ENCODE peak calls at places on chromosomes 4 and X, in nine cellular contexts. C is HFF-Myc, K is transverse colon, Z is kidney epithelial cell, O is AG10803, L is AG09309, H is uterus, X is foreskin fibroblast, D is GM23338. V is an unnamed sample.

GRCh38 chr4:62454535-62454934 is 1254.4 kb downstream of the ADGRL3 start:
- DNase-seq in O (no peak), Z (no peak), C (no peak), X (no peak), D (no peak), H (no peak), K (no peak), L (no peak), V (no peak)

GRCh38 chr4:123415977-123416376 is 19.4 kb downstream of the SPRY1 start:
- DNase-seq in D (no peak), H (no peak), O (peak), C (no peak), X (peak), L (peak), K (no peak), Z (no peak), V (no peak)

GRCh38 chr4:80007745-80008149 is 65.3 kb downstream of the ANTXR2 start:
- DNase-seq in L (no peak), O (no peak), K (no peak), H (no peak), Z (no peak), D (no peak), X (no peak), C (no peak), V (no peak)

GRCh38 chr4:1187182-1187581 is 14.8 kb upstream of the SPON2 start:
- DNase-seq in D (no peak), X (no peak), O (no peak), K (peak), Z (no peak), L (no peak), H (peak), C (no peak), V (no peak)

GRCh38 chrX:150547511-150548115 is 20.8 kb upstream of the MTM1 start:
- DNase-seq in C (no peak), L (no peak), O (peak), D (peak), H (peak), X (peak), Z (no peak), K (peak), V (peak)

GRCh38 chr4:52864816-52865215 is 2.7 kb downstream of the RASL11B start:
- DNase-seq in K (no peak), C (no peak), D (no peak), X (no peak), Z (no peak), H (no peak), L (peak), O (peak), V (no peak)

GRCh38 chrX:48854898-48855297 is 19.5 kb upstream of the PCSK1N start:
- DNase-seq in L (no peak), H (no peak), O (peak), Z (no peak), K (no peak), D (peak), C (no peak), X (no peak), V (no peak)

GRCh38 chr4:82555279-82555678 is 6.5 kb downstream of the TMEM150C start:
- DNase-seq in D (peak), C (no peak), Z (no peak), O (no peak), X (no peak), L (no peak), K (no peak), H (no peak), V (no peak)

GRCh38 chr4:2350982-2351381 is 67.5 kb downstream of the ZFYVE28 start:
- DNase-seq in L (no peak), X (no peak), O (no peak), Z (no peak), K (peak), H (no peak), C (no peak), D (no peak), V (no peak)

GRCh38 chrX:2640436-2641150 is 50.5 kb upstream of the CD99 start:
- DNase-seq in O (no peak), C (no peak), K (no peak), H (no peak), Z (no peak), D (no peak), X (no peak), L (no peak), V (no peak)

GRCh38 chr4:15132739-15133138 is 130.5 kb downstream of the CPEB2 start:
- DNase-seq in O (peak), D (no peak), C (peak), H (no peak), K (no peak), X (peak), Z (no peak), L (no peak), V (no peak)

GRCh38 chr4:74738756-74739155 is 55.6 kb downstream of the BTC start:
- DNase-seq in C (peak), L (no peak), H (no peak), O (no peak), D (no peak), K (no peak), Z (no peak), X (peak), V (no peak)

GRCh38 chrX:107718156-107718621 is 57.4 kb downstream of the TSC22D3 start:
- DNase-seq in O (peak), Z (no peak), X (no peak), D (peak), C (peak), H (peak), K (peak), L (peak), V (peak)

GRCh38 chr4:40204507-40205258 is 7.9 kb downstream of the RHOH start:
- DNase-seq in L (no peak), H (no peak), Z (no peak), D (no peak), C (no peak), X (no peak), K (no peak), O (no peak), V (no peak)

GRCh38 chr4:99405433-99406115 is 29.6 kb downstream of the ADH7 start:
- DNase-seq in X (peak), H (peak), L (no peak), C (no peak), Z (peak), K (peak), D (peak), O (peak), V (peak)

GRCh38 chrX:10108288-10108687 is 48.5 kb upstream of the CLCN4 start:
- DNase-seq in Z (no peak), C (no peak), O (no peak), K (no peak), X (no peak), D (no peak), L (no peak), H (no peak), V (no peak)

GRCh38 chr4:35358001-35358584 is 886.2 kb downstream of the ARAP2 start:
- DNase-seq in Z (no peak), X (no peak), O (no peak), D (peak), H (no peak), L (no peak), K (no peak), C (no peak), V (no peak)

DNA sequence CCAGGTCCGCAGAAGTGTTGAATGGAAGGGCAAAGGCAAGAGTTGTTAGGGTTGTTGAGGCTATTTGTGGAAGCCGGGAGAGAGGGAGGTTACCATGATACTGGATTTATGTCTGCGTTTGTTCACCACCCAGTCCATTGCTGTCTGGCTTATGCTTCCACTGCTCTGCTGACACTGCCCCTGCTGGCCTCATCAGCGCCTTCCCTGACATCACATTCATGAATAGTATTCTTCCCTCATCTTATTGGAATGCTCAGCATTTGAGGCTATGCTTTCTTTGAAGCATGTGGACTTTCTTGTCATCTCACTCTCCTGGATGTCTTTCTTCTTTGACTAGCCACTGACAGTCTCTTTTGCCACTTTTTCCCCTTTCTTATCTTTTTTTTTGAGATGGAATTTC is 10.3 kb downstream of the GNL3L start:
- DNase-seq in O (peak), K (no peak), C (no peak), X (peak), D (peak), L (no peak), H (no peak), Z (no peak), V (no peak)
- TF ChIP-seq CTCF in O (peak), K (no peak), C (no peak), X (no peak), D (no peak), L (no peak), H (no peak), Z (no peak), V (no peak)

DNA sequence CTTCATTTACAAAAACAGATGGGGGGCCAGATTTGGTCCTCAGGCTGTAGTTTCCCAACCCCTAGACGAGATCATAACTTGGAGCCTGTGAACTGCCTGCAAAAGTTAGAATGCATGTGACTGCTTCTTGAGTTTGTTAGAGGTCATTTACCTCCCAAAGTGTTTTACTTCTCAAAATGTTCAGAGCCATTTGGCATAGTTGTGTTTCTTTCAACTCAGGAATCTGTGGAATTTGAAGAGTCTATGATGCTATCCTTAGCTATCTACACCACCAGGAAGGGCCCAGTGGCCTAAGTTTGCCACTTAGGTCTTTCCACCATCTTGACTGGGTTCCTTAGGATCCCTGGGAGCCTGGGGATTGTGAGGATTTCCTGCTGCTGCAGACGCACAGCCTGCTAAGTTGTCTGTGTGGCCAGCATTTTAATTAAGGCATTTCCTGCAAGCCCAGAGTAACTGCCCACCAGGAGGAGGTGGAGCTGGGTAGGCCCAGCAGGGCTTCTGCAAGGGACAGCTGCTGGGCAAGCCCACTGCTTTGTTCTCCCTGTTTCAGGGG is 53.1 kb downstream of the CCNI start:
- DNase-seq in K (no peak), H (no peak), C (no peak), O (peak), X (peak), Z (no peak), L (no peak), D (peak), V (no peak)
- TF ChIP-seq CTCF in K (no peak), H (no peak), C (no peak), O (no peak), X (no peak), Z (no peak), L (no peak), D (no peak), V (no peak)

DNA sequence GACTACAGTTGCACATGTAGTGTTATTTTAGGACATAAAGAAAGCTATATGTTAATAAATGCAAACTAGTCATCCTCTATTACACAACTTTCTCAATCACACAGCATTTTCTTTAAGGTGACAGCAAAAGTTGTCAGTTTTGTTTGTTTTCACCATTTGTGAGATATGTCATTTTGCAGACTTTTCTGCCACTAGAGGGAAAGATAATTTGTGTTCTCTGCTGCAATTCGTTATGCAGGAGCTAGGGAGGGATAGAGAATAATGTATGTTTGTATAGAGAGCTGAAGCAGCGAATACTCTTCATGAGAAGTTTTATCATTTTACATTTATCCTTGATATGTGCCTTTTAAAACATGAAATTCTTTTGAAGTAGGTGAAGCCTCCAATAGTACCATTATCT is 670.6 kb upstream of the ATOH1 start:
- DNase-seq in Z (no peak), X (no peak), L (no peak), C (no peak), O (no peak), H (no peak), K (no peak), D (peak), V (no peak)
- TF ChIP-seq CTCF in Z (peak), X (no peak), L (no peak), C (no peak), O (no peak), H (no peak), K (no peak), D (peak), V (peak)

DNA sequence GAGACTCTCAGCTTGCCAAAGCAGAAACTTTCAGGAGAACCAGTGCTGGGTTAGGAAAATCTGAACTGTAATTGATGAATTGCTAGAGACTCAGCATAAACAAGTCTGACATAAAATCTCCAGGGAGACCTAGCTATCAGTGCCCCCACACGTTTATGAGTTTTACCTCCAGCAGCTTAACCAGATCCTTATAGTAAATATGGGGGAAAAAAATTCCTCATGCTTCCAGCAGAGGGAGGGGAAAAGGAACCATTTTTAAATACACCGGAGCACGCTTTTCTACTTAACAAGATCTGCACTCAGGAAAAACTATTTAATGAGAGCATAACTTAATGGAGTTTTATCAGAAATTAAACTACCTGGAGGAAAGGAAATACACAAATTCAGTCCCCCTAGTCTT is 1040.7 kb upstream of the INTU start:
- DNase-seq in H (no peak), O (no peak), L (no peak), C (no peak), Z (no peak), K (no peak), D (peak), X (no peak), V (no peak)
- TF ChIP-seq CTCF in H (no peak), O (peak), L (peak), C (peak), Z (peak), K (no peak), D (peak), X (peak), V (peak)

GRCh38 chr4:157824006-157824405 is 348.8 kb downstream of the GASK1B start:
- DNase-seq in X (no peak), C (no peak), O (no peak), H (no peak), D (no peak), Z (no peak), K (no peak), L (no peak), V (no peak)

GRCh38 chr4:157821814-157822213 is 351.0 kb downstream of the GASK1B start:
- DNase-seq in H (no peak), X (no peak), L (no peak), K (no peak), D (no peak), O (no peak), Z (no peak), C (no peak), V (no peak)

GRCh38 chr4:157818946-157819692 is 353.7 kb downstream of the GASK1B start:
- DNase-seq in D (no peak), H (no peak), X (no peak), Z (no peak), O (no peak), L (no peak), C (no peak), K (no peak), V (no peak)

GRCh38 chr4:157819693-157820464 is 352.9 kb downstream of the GASK1B start:
- DNase-seq in C (no peak), O (no peak), L (no peak), Z (no peak), X (no peak), K (no peak), H (no peak), D (no peak), V (no peak)
- TF ChIP-seq CTCF in C (no peak), O (no peak), L (no peak), Z (no peak), X (no peak), K (no peak), H (no peak), D (no peak), V (no peak)

DNA sequence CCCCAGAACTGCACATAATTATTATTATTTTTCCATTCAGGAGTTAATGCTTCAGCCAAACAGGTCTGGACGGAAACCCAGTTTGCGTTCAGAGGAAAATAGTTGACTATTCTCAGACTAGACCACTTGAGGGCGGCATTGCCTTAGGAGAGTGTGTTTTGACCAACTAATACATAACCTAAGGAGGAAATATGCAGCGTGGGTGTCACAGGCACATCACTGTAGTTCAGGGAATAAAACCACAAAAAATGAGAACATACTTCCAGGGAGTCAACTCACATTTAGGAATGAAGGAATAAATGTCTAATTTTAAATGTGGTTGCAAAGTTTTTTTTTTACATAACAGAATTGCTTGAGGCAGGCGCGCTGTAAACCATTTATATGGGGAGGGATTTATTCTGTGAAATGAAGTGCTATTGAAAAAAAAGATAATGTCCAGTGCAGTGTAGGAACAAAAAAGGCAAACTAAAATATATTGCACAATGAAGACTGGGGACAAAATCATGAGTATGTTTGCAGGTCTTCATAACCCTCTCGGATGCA is 93.3 kb downstream of the SYNPO2 start:
- DNase-seq in K (peak), C (peak), Z (peak), O (peak), H (peak), X (peak), L (peak), D (peak), V (peak)
- TF ChIP-seq CTCF in K (peak), C (peak), Z (peak), O (peak), H (peak), X (peak), L (peak), D (peak), V (peak)

V was measured in progenitor cell of endocrine pancreas.